ENCODE peak calls at places on chromosomes 16 and 17, in eight cellular contexts. G, N, R, T, V, M, H and J are unnamed samples.

GRCh38 chr17:63679214-63679613 is 20.7 kb downstream of the LIMD2 start:
- DNase-seq in G (no peak), N (no peak), R (no peak), T (no peak), V (no peak), M (no peak), H (no peak), J (no peak)

GRCh38 chr17:81419886-81420768 is 24.9 kb downstream of the BAHCC1 start:
- DNase-seq in G (no peak), N (no peak), R (no peak), T (no peak), V (peak; percentile 58), M (no peak), H (no peak), J (peak; percentile 76)

GRCh38 chr16:89407282-89407924 is 83.0 kb downstream of the ANKRD11 start:
- DNase-seq in G (no peak), N (no peak), R (no peak), T (no peak), V (no peak), M (no peak), H (no peak), J (no peak)

GRCh38 chr17:17170346-17170976 is 35.7 kb downstream of the PLD6 start:
- DNase-seq in G (no peak), N (no peak), R (no peak), T (no peak), V (no peak), M (no peak), H (no peak), J (no peak)

GRCh38 chr16:28823719-28824547 is 1.1 kb downstream of the ATXN2L start:
- DNase-seq in G (peak; percentile 99), N (peak; percentile 95), R (peak; percentile 98), T (peak; percentile 94), V (peak; percentile 95), M (peak; percentile 97), H (peak; percentile 96), J (peak; percentile 98)

GRCh38 chr17:9465216-9465921 is 110.3 kb downstream of the STX8 start:
- DNase-seq in G (no peak), N (no peak), R (no peak), T (peak; percentile 18), V (no peak), M (peak; percentile 38), H (peak; percentile 84), J (no peak)

GRCh38 chr16:87635541-87636049 is 33.3 kb downstream of the JPH3 start:
- DNase-seq in G (peak; percentile 73), N (peak; percentile 5), R (peak; percentile 68), T (no peak), V (peak; percentile 59), M (no peak), H (peak; percentile 32), J (peak; percentile 56)

GRCh38 chr16:79601978-79602609 is 1.6 kb upstream of the MAF start:
- DNase-seq in G (peak; percentile 86), N (peak; percentile 36), R (peak; percentile 83), T (peak; percentile 90), V (peak; percentile 86), M (peak; percentile 24), H (peak; percentile 78), J (peak; percentile 90)

GRCh38 chr17:70144260-70144846 is 25.0 kb upstream of the KCNJ2 start:
- DNase-seq in G (no peak), N (peak; percentile 24), R (no peak), T (no peak), V (no peak), M (no peak), H (peak; percentile 59), J (no peak)

GRCh38 chr16:12498077-12498476 is 305.6 kb downstream of the CPPED1 start:
- DNase-seq in G (no peak), N (no peak), R (no peak), T (no peak), V (no peak), M (no peak), H (no peak), J (no peak)

GRCh38 chr17:28331891-28332420 is 3.3 kb downstream of the IFT20 start:
- DNase-seq in G (no peak), N (no peak), R (no peak), T (no peak), V (peak; percentile 14), M (no peak), H (no peak), J (no peak)

GRCh38 chr16:76583466-76583865 is 306.3 kb downstream of the CNTNAP4 start:
- DNase-seq in G (no peak), N (no peak), R (no peak), T (no peak), V (no peak), M (no peak), H (peak; percentile 27), J (no peak)

GRCh38 chr16:59973966-59974365 is 1239.8 kb upstream of the GOT2 start:
- DNase-seq in G (no peak), N (peak; percentile 28), R (no peak), T (no peak), V (no peak), M (no peak), H (no peak), J (no peak)

GRCh38 chr16:50011707-50012106 is 13.3 kb upstream of the CNEP1R1 start:
- DNase-seq in G (no peak), N (no peak), R (no peak), T (no peak), V (no peak), M (no peak), H (peak; percentile 23), J (no peak)

GRCh38 chr17:42116705-42117396 is 4.3 kb downstream of the KAT2A start:
- DNase-seq in G (peak; percentile 90), N (peak; percentile 65), R (peak; percentile 87), T (peak; percentile 84), V (peak; percentile 91), M (peak; percentile 62), H (peak; percentile 79), J (peak; percentile 88)

GRCh38 chr16:89210165-89210903 is 7.2 kb upstream of the ZNF778 start:
- DNase-seq in G (no peak), N (no peak), R (no peak), T (no peak), V (no peak), M (no peak), H (no peak), J (no peak)

GRCh38 chr17:47995241-47995935 is 24.5 kb downstream of the CDK5RAP3 start:
- DNase-seq in G (no peak), N (no peak), R (peak; percentile 35), T (no peak), V (no peak), M (no peak), H (no peak), J (no peak)

GRCh38 chr16:85486256-85486915 is 126.7 kb upstream of the GSE1 start:
- DNase-seq in G (no peak), N (no peak), R (no peak), T (no peak), V (peak; percentile 31), M (no peak), H (no peak), J (no peak)

GRCh38 chr16:87963400-87963799 is 12.2 kb downstream of the BANP start:
- DNase-seq in G (no peak), N (peak; percentile 80), R (no peak), T (no peak), V (no peak), M (no peak), H (peak; percentile 89), J (no peak)

GRCh38 chr17:57868007-57868774 is 18.3 kb upstream of the MRPS23 start:
- DNase-seq in G (peak; percentile 93), N (peak; percentile 83), R (peak; percentile 76), T (peak; percentile 79), V (peak; percentile 43), M (peak; percentile 71), H (peak; percentile 95), J (peak; percentile 83)

GRCh38 chr16:65667013-65667578 is 545.2 kb upstream of the CDH11 start:
- DNase-seq in G (no peak), N (peak; percentile 12), R (no peak), T (no peak), V (no peak), M (no peak), H (peak; percentile 45), J (no peak)
- TF ChIP-seq CTCF in G (no peak), N (peak; percentile 60), R (no peak), T (no peak), V (no peak), M (peak; percentile 22), H (peak; percentile 27), J (no peak)

GRCh38 chr16:17544785-17545184 is 74.0 kb upstream of the XYLT1 start:
- DNase-seq in G (no peak), N (no peak), R (peak; percentile 76), T (no peak), V (no peak), M (no peak), H (no peak), J (no peak)
- TF ChIP-seq CTCF in G (no peak), N (peak; percentile 71), R (peak; percentile 64), T (no peak), V (no peak), M (peak; percentile 23), H (peak; percentile 38), J (no peak)

GRCh38 chr16:47873434-47873833 is 282.4 kb downstream of the ABCC12 start:
- DNase-seq in G (no peak), N (no peak), R (peak; percentile 30), T (no peak), V (no peak), M (no peak), H (peak; percentile 5), J (no peak)
- TF ChIP-seq CTCF in G (no peak), N (peak; percentile 43), R (peak; percentile 23), T (no peak), V (no peak), M (peak; percentile 20), H (peak; percentile 33), J (no peak)

GRCh38 chr16:51816929-51817328 is 665.9 kb upstream of the SALL1 start:
- DNase-seq in G (no peak), N (peak; percentile 50), R (no peak), T (no peak), V (no peak), M (no peak), H (peak; percentile 19), J (no peak)

GRCh38 chr16:51814617-51815016 is 663.5 kb upstream of the SALL1 start:
- DNase-seq in G (no peak), N (no peak), R (no peak), T (no peak), V (no peak), M (no peak), H (no peak), J (no peak)

GRCh38 chr16:51812945-51813344 is 661.9 kb upstream of the SALL1 start:
- DNase-seq in G (no peak), N (no peak), R (no peak), T (no peak), V (no peak), M (no peak), H (no peak), J (no peak)

GRCh38 chr16:51815527-51815926 is 664.5 kb upstream of the SALL1 start:
- DNase-seq in G (no peak), N (no peak), R (no peak), T (no peak), V (no peak), M (no peak), H (no peak), J (no peak)

DNA sequence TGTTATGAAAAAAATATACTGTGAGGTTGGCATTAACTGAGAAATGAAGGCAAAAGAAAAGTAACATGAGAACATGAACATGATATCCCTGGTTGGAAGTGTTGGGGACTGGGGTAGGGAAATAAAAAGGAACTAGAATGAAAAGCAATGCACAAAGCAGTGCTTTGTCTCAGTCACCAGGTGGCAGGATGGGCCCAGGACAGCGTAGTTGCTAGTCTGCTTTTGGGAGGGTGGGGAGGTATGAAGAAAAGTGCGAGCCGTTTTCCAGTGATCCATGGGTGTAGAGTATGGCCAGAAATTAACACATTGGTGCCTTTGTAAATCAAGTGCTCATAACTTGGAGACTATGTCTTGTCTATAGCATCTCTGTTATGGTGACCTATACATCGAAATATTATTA is 662.5 kb upstream of the SALL1 start:
- DNase-seq in G (no peak), N (no peak), R (peak; percentile 63), T (no peak), V (no peak), M (no peak), H (no peak), J (no peak)
- TF ChIP-seq CTCF in G (no peak), N (peak; percentile 46), R (peak; percentile 51), T (no peak), V (no peak), M (peak; percentile 19), H (peak; percentile 18), J (no peak)